ENCODE peak calls at places on chromosomes 1 and 21, in six cellular contexts. One of them, this sample, is unnamed.

GRCh38 chr1:245166471-245166885 is 11.7 kb downstream of the KIF26B start:
- DNase-seq in stimulated activated CD4-positive, alpha-beta T cell treated with anti-CD3 and anti-CD28 coated beads, Interleukin-4, amount 100 ng/mL, for 1 hour: no peak
- DNase-seq in sciatic nerve: no peak
- DNase-seq in brain microvascular endothelial cell: no peak
- DNase-seq in glomerular endothelial cell: no peak
- DNase-seq in T-helper 2 cell: no peak
- DNase-seq in this sample: peak

GRCh38 chr21:38060533-38060932 is 144.3 kb upstream of the KCNJ6 start:
- DNase-seq in stimulated activated CD4-positive, alpha-beta T cell treated with anti-CD3 and anti-CD28 coated beads, Interleukin-4, amount 100 ng/mL, for 1 hour: no peak
- DNase-seq in sciatic nerve: no peak
- DNase-seq in brain microvascular endothelial cell: no peak
- DNase-seq in glomerular endothelial cell: no peak
- DNase-seq in T-helper 2 cell: no peak
- DNase-seq in this sample: no peak

GRCh38 chr21:24280591-24280990 is 1326.7 kb downstream of the MRPL39 start:
- DNase-seq in stimulated activated CD4-positive, alpha-beta T cell treated with anti-CD3 and anti-CD28 coated beads, Interleukin-4, amount 100 ng/mL, for 1 hour: no peak
- DNase-seq in sciatic nerve: no peak
- DNase-seq in brain microvascular endothelial cell: no peak
- DNase-seq in glomerular endothelial cell: no peak
- DNase-seq in T-helper 2 cell: no peak
- DNase-seq in this sample: no peak

GRCh38 chr1:150089846-150090520 is 22.4 kb downstream of the VPS45 start:
- DNase-seq in stimulated activated CD4-positive, alpha-beta T cell treated with anti-CD3 and anti-CD28 coated beads, Interleukin-4, amount 100 ng/mL, for 1 hour: no peak
- DNase-seq in sciatic nerve: no peak
- DNase-seq in brain microvascular endothelial cell: no peak
- DNase-seq in glomerular endothelial cell: no peak
- DNase-seq in T-helper 2 cell: no peak
- DNase-seq in this sample: no peak

GRCh38 chr1:233015965-233016364 is 65.6 kb downstream of the NTPCR start:
- DNase-seq in stimulated activated CD4-positive, alpha-beta T cell treated with anti-CD3 and anti-CD28 coated beads, Interleukin-4, amount 100 ng/mL, for 1 hour: no peak
- DNase-seq in sciatic nerve: no peak
- DNase-seq in brain microvascular endothelial cell: no peak
- DNase-seq in glomerular endothelial cell: no peak
- DNase-seq in T-helper 2 cell: no peak
- DNase-seq in this sample: no peak

GRCh38 chr1:159920202-159920601 is 5.1 kb downstream of the TAGLN2 start:
- DNase-seq in stimulated activated CD4-positive, alpha-beta T cell treated with anti-CD3 and anti-CD28 coated beads, Interleukin-4, amount 100 ng/mL, for 1 hour: no peak
- DNase-seq in sciatic nerve: no peak
- DNase-seq in brain microvascular endothelial cell: no peak
- DNase-seq in glomerular endothelial cell: no peak
- DNase-seq in T-helper 2 cell: no peak
- DNase-seq in this sample: no peak

GRCh38 chr1:85428471-85429077 is 36.4 kb downstream of the DDAH1 start:
- DNase-seq in stimulated activated CD4-positive, alpha-beta T cell treated with anti-CD3 and anti-CD28 coated beads, Interleukin-4, amount 100 ng/mL, for 1 hour: no peak
- DNase-seq in sciatic nerve: no peak
- DNase-seq in brain microvascular endothelial cell: no peak
- DNase-seq in glomerular endothelial cell: no peak
- DNase-seq in T-helper 2 cell: no peak
- DNase-seq in this sample: no peak

GRCh38 chr1:87880098-87880746 is 551.5 kb downstream of the LMO4 start:
- DNase-seq in stimulated activated CD4-positive, alpha-beta T cell treated with anti-CD3 and anti-CD28 coated beads, Interleukin-4, amount 100 ng/mL, for 1 hour: no peak
- DNase-seq in sciatic nerve: no peak
- DNase-seq in brain microvascular endothelial cell: no peak
- DNase-seq in glomerular endothelial cell: no peak
- DNase-seq in T-helper 2 cell: no peak
- DNase-seq in this sample: no peak

GRCh38 chr1:226482975-226483660 is 65.4 kb upstream of the STUM start:
- DNase-seq in stimulated activated CD4-positive, alpha-beta T cell treated with anti-CD3 and anti-CD28 coated beads, Interleukin-4, amount 100 ng/mL, for 1 hour: no peak
- DNase-seq in sciatic nerve: no peak
- DNase-seq in brain microvascular endothelial cell: no peak
- DNase-seq in glomerular endothelial cell: no peak
- DNase-seq in T-helper 2 cell: no peak
- DNase-seq in this sample: peak

GRCh38 chr21:33299181-33299752 is 25.5 kb upstream of the IFNAR1 start:
- DNase-seq in stimulated activated CD4-positive, alpha-beta T cell treated with anti-CD3 and anti-CD28 coated beads, Interleukin-4, amount 100 ng/mL, for 1 hour: peak
- DNase-seq in sciatic nerve: no peak
- DNase-seq in brain microvascular endothelial cell: no peak
- DNase-seq in glomerular endothelial cell: no peak
- DNase-seq in T-helper 2 cell: no peak
- DNase-seq in this sample: no peak

GRCh38 chr1:156844102-156844501 is 14.8 kb downstream of the INSRR start:
- DNase-seq in stimulated activated CD4-positive, alpha-beta T cell treated with anti-CD3 and anti-CD28 coated beads, Interleukin-4, amount 100 ng/mL, for 1 hour: no peak
- DNase-seq in sciatic nerve: no peak
- DNase-seq in brain microvascular endothelial cell: no peak
- DNase-seq in glomerular endothelial cell: no peak
- DNase-seq in T-helper 2 cell: no peak
- DNase-seq in this sample: no peak

GRCh38 chr1:59434336-59434735 is 137.4 kb downstream of the FGGY start:
- DNase-seq in stimulated activated CD4-positive, alpha-beta T cell treated with anti-CD3 and anti-CD28 coated beads, Interleukin-4, amount 100 ng/mL, for 1 hour: no peak
- DNase-seq in sciatic nerve: no peak
- DNase-seq in brain microvascular endothelial cell: no peak
- DNase-seq in glomerular endothelial cell: no peak
- DNase-seq in T-helper 2 cell: no peak
- DNase-seq in this sample: no peak

GRCh38 chr1:201501144-201501543 is 5.8 kb downstream of the CSRP1 start:
- DNase-seq in stimulated activated CD4-positive, alpha-beta T cell treated with anti-CD3 and anti-CD28 coated beads, Interleukin-4, amount 100 ng/mL, for 1 hour: no peak
- DNase-seq in sciatic nerve: no peak
- DNase-seq in brain microvascular endothelial cell: peak
- DNase-seq in glomerular endothelial cell: no peak
- DNase-seq in T-helper 2 cell: no peak
- DNase-seq in this sample: no peak

GRCh38 chr21:30434033-30434631 is 4.1 kb downstream of the KRTAP13-4 start:
- DNase-seq in stimulated activated CD4-positive, alpha-beta T cell treated with anti-CD3 and anti-CD28 coated beads, Interleukin-4, amount 100 ng/mL, for 1 hour: peak
- DNase-seq in sciatic nerve: no peak
- DNase-seq in brain microvascular endothelial cell: peak
- DNase-seq in glomerular endothelial cell: no peak
- DNase-seq in T-helper 2 cell: no peak
- DNase-seq in this sample: peak

GRCh38 chr1:156849151-156849496 is 9.8 kb downstream of the INSRR start:
- DNase-seq in stimulated activated CD4-positive, alpha-beta T cell treated with anti-CD3 and anti-CD28 coated beads, Interleukin-4, amount 100 ng/mL, for 1 hour: no peak
- DNase-seq in sciatic nerve: no peak
- DNase-seq in brain microvascular endothelial cell: no peak
- DNase-seq in glomerular endothelial cell: no peak
- DNase-seq in T-helper 2 cell: no peak
- DNase-seq in this sample: no peak

GRCh38 chr21:16572032-16572431 is 842.2 kb downstream of the USP25 start:
- DNase-seq in stimulated activated CD4-positive, alpha-beta T cell treated with anti-CD3 and anti-CD28 coated beads, Interleukin-4, amount 100 ng/mL, for 1 hour: no peak
- DNase-seq in sciatic nerve: no peak
- DNase-seq in brain microvascular endothelial cell: no peak
- DNase-seq in glomerular endothelial cell: no peak
- DNase-seq in T-helper 2 cell: no peak
- DNase-seq in this sample: no peak

This sample was measured in endodermal cell.